ENCODE peak calls at places on chromosomes 3 and 15, in eight cellular contexts. One of them, this sample, is unnamed.

GRCh38 chr15:74368121-74368520 is 675 bp upstream of the CYP11A1 start:
- DNase-seq in lower lobe of right lung: no peak
- DNase-seq in aorta: no peak
- DNase-seq in psoas muscle: no peak
- DNase-seq in GM23338: no peak
- DNase-seq in right cardiac atrium: no peak
- DNase-seq in uterus: no peak
- DNase-seq in WERI-Rb-1: no peak
- DNase-seq in this sample: no peak

GRCh38 chr15:68655686-68656437 is 77.1 kb downstream of the CORO2B start:
- DNase-seq in lower lobe of right lung: no peak
- DNase-seq in aorta: no peak
- DNase-seq in psoas muscle: no peak
- DNase-seq in GM23338: no peak
- DNase-seq in right cardiac atrium: no peak
- DNase-seq in uterus: peak
- DNase-seq in WERI-Rb-1: peak
- DNase-seq in this sample: no peak

GRCh38 chr3:184676927-184677326 is 34.9 kb downstream of the MAGEF1 start:
- DNase-seq in lower lobe of right lung: no peak
- DNase-seq in aorta: peak
- DNase-seq in psoas muscle: peak
- DNase-seq in GM23338: no peak
- DNase-seq in right cardiac atrium: peak
- DNase-seq in uterus: no peak
- DNase-seq in WERI-Rb-1: no peak
- DNase-seq in this sample: no peak

GRCh38 chr3:171417813-171418212 is 42.4 kb downstream of the TNIK start:
- DNase-seq in lower lobe of right lung: no peak
- DNase-seq in aorta: no peak
- DNase-seq in psoas muscle: peak
- DNase-seq in GM23338: no peak
- DNase-seq in right cardiac atrium: no peak
- DNase-seq in uterus: no peak
- DNase-seq in WERI-Rb-1: no peak
- DNase-seq in this sample: no peak

GRCh38 chr3:126472277-126473006 is 3.2 kb downstream of the ZXDC start:
- DNase-seq in lower lobe of right lung: peak
- DNase-seq in aorta: peak
- DNase-seq in psoas muscle: peak
- DNase-seq in GM23338: no peak
- DNase-seq in right cardiac atrium: peak
- DNase-seq in uterus: peak
- DNase-seq in WERI-Rb-1: no peak
- DNase-seq in this sample: no peak

GRCh38 chr3:156511987-156512677 is 42.8 kb downstream of the SSR3 start:
- DNase-seq in lower lobe of right lung: no peak
- DNase-seq in aorta: no peak
- DNase-seq in psoas muscle: no peak
- DNase-seq in GM23338: no peak
- DNase-seq in right cardiac atrium: no peak
- DNase-seq in uterus: no peak
- DNase-seq in WERI-Rb-1: no peak
- DNase-seq in this sample: no peak

GRCh38 chr3:47605646-47606045 is 27.0 kb upstream of the CSPG5 start:
- DNase-seq in lower lobe of right lung: no peak
- DNase-seq in aorta: no peak
- DNase-seq in psoas muscle: no peak
- DNase-seq in GM23338: no peak
- DNase-seq in right cardiac atrium: no peak
- DNase-seq in uterus: no peak
- DNase-seq in WERI-Rb-1: no peak
- DNase-seq in this sample: no peak

GRCh38 chr15:50828610-50829206 is 63.2 kb upstream of the SPPL2A start:
- DNase-seq in lower lobe of right lung: no peak
- DNase-seq in aorta: no peak
- DNase-seq in psoas muscle: peak
- DNase-seq in GM23338: peak
- DNase-seq in right cardiac atrium: no peak
- DNase-seq in uterus: peak
- DNase-seq in WERI-Rb-1: no peak
- DNase-seq in this sample: no peak

GRCh38 chr3:48692551-48692950 is 6.8 kb upstream of the NCKIPSD start:
- DNase-seq in lower lobe of right lung: no peak
- DNase-seq in aorta: no peak
- DNase-seq in psoas muscle: no peak
- DNase-seq in GM23338: no peak
- DNase-seq in right cardiac atrium: no peak
- DNase-seq in uterus: no peak
- DNase-seq in WERI-Rb-1: no peak
- DNase-seq in this sample: no peak

GRCh38 chr15:63367390-63367789 is 14.3 kb downstream of the CA12 start:
- DNase-seq in lower lobe of right lung: no peak
- DNase-seq in aorta: no peak
- DNase-seq in psoas muscle: no peak
- DNase-seq in GM23338: no peak
- DNase-seq in right cardiac atrium: no peak
- DNase-seq in uterus: no peak
- DNase-seq in WERI-Rb-1: no peak
- DNase-seq in this sample: no peak

GRCh38 chr3:172751188-172751571 is 654 bp downstream of the ECT2 start:
- DNase-seq in lower lobe of right lung: no peak
- DNase-seq in aorta: no peak
- DNase-seq in psoas muscle: no peak
- DNase-seq in GM23338: no peak
- DNase-seq in right cardiac atrium: no peak
- DNase-seq in uterus: no peak
- DNase-seq in WERI-Rb-1: peak
- DNase-seq in this sample: no peak

GRCh38 chr3:71584216-71585061 is 911 bp upstream of the FOXP1 start:
- DNase-seq in lower lobe of right lung: peak
- DNase-seq in aorta: peak
- DNase-seq in psoas muscle: peak
- DNase-seq in GM23338: peak
- DNase-seq in right cardiac atrium: peak
- DNase-seq in uterus: peak
- DNase-seq in WERI-Rb-1: no peak
- DNase-seq in this sample: peak

GRCh38 chr3:29240248-29240647 is 40.6 kb upstream of the RBMS3 start:
- DNase-seq in lower lobe of right lung: no peak
- DNase-seq in aorta: no peak
- DNase-seq in psoas muscle: no peak
- DNase-seq in GM23338: peak
- DNase-seq in right cardiac atrium: no peak
- DNase-seq in uterus: no peak
- DNase-seq in WERI-Rb-1: no peak
- DNase-seq in this sample: no peak

GRCh38 chr3:15941958-15942357 is 144.2 kb upstream of the ANKRD28 start:
- DNase-seq in lower lobe of right lung: no peak
- DNase-seq in aorta: no peak
- DNase-seq in psoas muscle: no peak
- DNase-seq in GM23338: no peak
- DNase-seq in right cardiac atrium: no peak
- DNase-seq in uterus: no peak
- DNase-seq in WERI-Rb-1: no peak
- DNase-seq in this sample: no peak

GRCh38 chr3:52779411-52780297 is 2.3 kb downstream of the ITIH1 start:
- DNase-seq in lower lobe of right lung: peak
- DNase-seq in aorta: peak
- DNase-seq in psoas muscle: no peak
- DNase-seq in GM23338: no peak
- DNase-seq in right cardiac atrium: no peak
- DNase-seq in uterus: no peak
- DNase-seq in WERI-Rb-1: no peak
- DNase-seq in this sample: no peak

GRCh38 chr3:193190387-193190786 is 50.6 kb upstream of the PLAAT1 start:
- DNase-seq in lower lobe of right lung: no peak
- DNase-seq in aorta: no peak
- DNase-seq in psoas muscle: no peak
- DNase-seq in GM23338: peak
- DNase-seq in right cardiac atrium: no peak
- DNase-seq in uterus: no peak
- DNase-seq in WERI-Rb-1: peak
- DNase-seq in this sample: no peak

GRCh38 chr3:195811756-195812155 is at the start of gene MUC4:
- DNase-seq in lower lobe of right lung: no peak
- DNase-seq in aorta: peak
- DNase-seq in psoas muscle: no peak
- DNase-seq in GM23338: peak
- DNase-seq in right cardiac atrium: no peak
- DNase-seq in uterus: no peak
- DNase-seq in WERI-Rb-1: no peak
- DNase-seq in this sample: no peak

GRCh38 chr15:52331490-52332240 is 36.1 kb upstream of the MYO5C start:
- DNase-seq in lower lobe of right lung: no peak
- DNase-seq in aorta: no peak
- DNase-seq in psoas muscle: no peak
- DNase-seq in GM23338: peak
- DNase-seq in right cardiac atrium: no peak
- DNase-seq in uterus: no peak
- DNase-seq in WERI-Rb-1: peak
- DNase-seq in this sample: no peak

GRCh38 chr15:52336530-52336929 is 40.9 kb upstream of the MYO5C start:
- DNase-seq in lower lobe of right lung: no peak
- DNase-seq in aorta: no peak
- DNase-seq in psoas muscle: no peak
- DNase-seq in GM23338: peak
- DNase-seq in right cardiac atrium: no peak
- DNase-seq in uterus: no peak
- DNase-seq in WERI-Rb-1: peak
- DNase-seq in this sample: no peak

GRCh38 chr15:52337198-52337853 is 41.7 kb upstream of the MYO5C start:
- DNase-seq in lower lobe of right lung: no peak
- DNase-seq in aorta: no peak
- DNase-seq in psoas muscle: no peak
- DNase-seq in GM23338: peak
- DNase-seq in right cardiac atrium: no peak
- DNase-seq in uterus: no peak
- DNase-seq in WERI-Rb-1: no peak
- DNase-seq in this sample: no peak

GRCh38 chr15:52337961-52338535 is 42.4 kb upstream of the MYO5C start:
- DNase-seq in lower lobe of right lung: no peak
- DNase-seq in aorta: no peak
- DNase-seq in psoas muscle: no peak
- DNase-seq in GM23338: peak
- DNase-seq in right cardiac atrium: no peak
- DNase-seq in uterus: no peak
- DNase-seq in WERI-Rb-1: no peak
- DNase-seq in this sample: no peak

DNA sequence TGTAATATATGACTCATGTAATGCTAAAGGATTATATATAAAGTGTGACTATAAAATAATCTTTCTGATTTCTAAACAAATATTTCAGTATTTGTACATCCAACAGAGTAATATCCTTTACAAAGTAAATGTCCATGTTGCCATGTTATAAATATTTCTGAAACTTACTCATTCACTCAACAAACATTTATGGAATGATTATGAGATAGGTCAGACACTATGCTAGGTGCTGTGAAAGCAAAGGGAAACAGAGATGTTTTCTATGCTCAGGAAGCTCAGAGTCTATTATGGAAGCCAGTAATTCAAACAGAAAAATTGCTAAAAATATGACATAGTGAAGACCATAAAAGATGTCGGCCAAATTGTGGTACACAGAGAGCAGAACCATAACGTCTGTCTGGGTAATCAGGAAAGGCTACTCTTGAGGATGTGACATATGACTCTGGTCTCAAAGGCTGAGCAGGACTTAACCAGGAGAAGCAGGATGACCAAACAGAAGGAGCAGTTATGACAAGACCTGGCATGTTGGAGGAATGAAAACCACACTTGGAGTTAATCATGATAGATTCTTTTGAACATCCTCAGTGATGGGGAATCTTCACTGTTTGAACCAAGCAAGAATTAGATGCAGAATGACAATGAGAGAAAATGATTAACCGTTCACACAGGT is 39.0 kb upstream of the MYO5C start:
- DNase-seq in lower lobe of right lung: no peak
- DNase-seq in aorta: no peak
- DNase-seq in psoas muscle: no peak
- DNase-seq in GM23338: no peak
- DNase-seq in right cardiac atrium: no peak
- DNase-seq in uterus: no peak
- DNase-seq in WERI-Rb-1: no peak
- DNase-seq in this sample: no peak
- H3K27ac ChIP-seq in lower lobe of right lung: no peak
- H3K27ac ChIP-seq in aorta: no peak
- H3K27ac ChIP-seq in psoas muscle: no peak
- H3K27ac ChIP-seq in GM23338: no peak
- H3K27ac ChIP-seq in right cardiac atrium: no peak
- H3K27ac ChIP-seq in uterus: no peak
- H3K27ac ChIP-seq in WERI-Rb-1: no peak
- H3K27ac ChIP-seq in this sample: no peak

GRCh38 chr15:82196353-82196752 is 66.2 kb downstream of the EFL1 start:
- DNase-seq in lower lobe of right lung: no peak
- DNase-seq in aorta: no peak
- DNase-seq in psoas muscle: no peak
- DNase-seq in GM23338: no peak
- DNase-seq in right cardiac atrium: no peak
- DNase-seq in uterus: no peak
- DNase-seq in WERI-Rb-1: no peak
- DNase-seq in this sample: no peak

GRCh38 chr15:82197734-82198594 is 64.6 kb downstream of the EFL1 start:
- DNase-seq in lower lobe of right lung: no peak
- DNase-seq in aorta: peak
- DNase-seq in psoas muscle: peak
- DNase-seq in GM23338: peak
- DNase-seq in right cardiac atrium: peak
- DNase-seq in uterus: peak
- DNase-seq in WERI-Rb-1: peak
- DNase-seq in this sample: no peak
- H3K27ac ChIP-seq in lower lobe of right lung: no peak
- H3K27ac ChIP-seq in aorta: no peak
- H3K27ac ChIP-seq in psoas muscle: no peak
- H3K27ac ChIP-seq in GM23338: peak
- H3K27ac ChIP-seq in right cardiac atrium: no peak
- H3K27ac ChIP-seq in uterus: no peak
- H3K27ac ChIP-seq in WERI-Rb-1: no peak
- H3K27ac ChIP-seq in this sample: no peak

DNA sequence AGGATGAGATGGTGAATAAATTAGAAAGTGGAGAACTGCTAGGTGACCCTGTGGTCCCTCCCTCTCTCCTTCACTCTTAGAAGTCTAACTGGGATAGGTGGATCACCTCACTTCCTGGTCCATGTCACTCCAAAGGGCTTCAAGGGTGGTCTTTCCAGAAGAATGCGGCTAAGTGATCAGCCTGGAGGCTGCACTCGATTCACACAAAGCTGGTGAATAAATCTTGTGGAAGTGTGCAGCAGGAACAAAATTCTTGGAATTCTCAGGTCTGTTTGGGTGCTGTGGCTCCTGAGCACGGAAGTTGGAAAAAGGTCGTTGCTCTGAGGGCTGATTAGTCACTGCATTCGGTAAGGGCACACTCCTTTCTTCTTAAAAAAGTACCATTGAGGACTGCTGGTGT is 46.3 kb downstream of the GASK1A start:
- DNase-seq in lower lobe of right lung: no peak
- DNase-seq in aorta: no peak
- DNase-seq in psoas muscle: no peak
- DNase-seq in GM23338: peak
- DNase-seq in right cardiac atrium: no peak
- DNase-seq in uterus: no peak
- DNase-seq in WERI-Rb-1: no peak
- DNase-seq in this sample: no peak
- H3K27ac ChIP-seq in lower lobe of right lung: no peak
- H3K27ac ChIP-seq in aorta: no peak
- H3K27ac ChIP-seq in psoas muscle: no peak
- H3K27ac ChIP-seq in GM23338: peak
- H3K27ac ChIP-seq in right cardiac atrium: no peak
- H3K27ac ChIP-seq in uterus: no peak
- H3K27ac ChIP-seq in WERI-Rb-1: no peak
- H3K27ac ChIP-seq in this sample: no peak

GRCh38 chr15:94844533-94845390 is 613.4 kb downstream of the MCTP2 start:
- DNase-seq in lower lobe of right lung: peak
- DNase-seq in aorta: peak
- DNase-seq in psoas muscle: peak
- DNase-seq in GM23338: peak
- DNase-seq in right cardiac atrium: peak
- DNase-seq in uterus: peak
- DNase-seq in WERI-Rb-1: no peak
- DNase-seq in this sample: peak
- H3K27ac ChIP-seq in lower lobe of right lung: peak
- H3K27ac ChIP-seq in aorta: peak
- H3K27ac ChIP-seq in psoas muscle: peak
- H3K27ac ChIP-seq in GM23338: no peak
- H3K27ac ChIP-seq in right cardiac atrium: peak
- H3K27ac ChIP-seq in uterus: peak
- H3K27ac ChIP-seq in WERI-Rb-1: no peak
- H3K27ac ChIP-seq in this sample: peak

This sample was measured in heart left ventricle.